ENCODE peak calls at places on chromosomes 12 and 14, in seven cellular contexts. One of them, this sample, is unnamed.

GRCh38 chr14:38248629-38249028 is 7.3 kb downstream of the CLEC14A start:
- DNase-seq in lung: no peak
- DNase-seq in caudate nucleus: no peak
- DNase-seq in tibial nerve: no peak
- DNase-seq in neuronal stem cell: no peak
- DNase-seq in sigmoid colon: no peak
- DNase-seq in GM20000: no peak
- DNase-seq in this sample: no peak

GRCh38 chr14:89351364-89351957 is 65.6 kb downstream of the FOXN3 start:
- DNase-seq in lung: peak
- DNase-seq in caudate nucleus: no peak
- DNase-seq in tibial nerve: no peak
- DNase-seq in neuronal stem cell: no peak
- DNase-seq in sigmoid colon: no peak
- DNase-seq in GM20000: peak
- DNase-seq in this sample: no peak

GRCh38 chr14:87869619-87870583 is 123.1 kb downstream of the GALC start:
- DNase-seq in lung: no peak
- DNase-seq in caudate nucleus: no peak
- DNase-seq in tibial nerve: no peak
- DNase-seq in neuronal stem cell: no peak
- DNase-seq in sigmoid colon: no peak
- DNase-seq in GM20000: peak
- DNase-seq in this sample: no peak

GRCh38 chr12:510071-510825 is 50.5 kb downstream of the B4GALNT3 start:
- DNase-seq in lung: peak
- DNase-seq in caudate nucleus: no peak
- DNase-seq in tibial nerve: no peak
- DNase-seq in neuronal stem cell: peak
- DNase-seq in sigmoid colon: no peak
- DNase-seq in GM20000: no peak
- DNase-seq in this sample: no peak

GRCh38 chr14:103142903-103143302 is 19.6 kb downstream of the TNFAIP2 start:
- DNase-seq in lung: no peak
- DNase-seq in caudate nucleus: no peak
- DNase-seq in tibial nerve: no peak
- DNase-seq in neuronal stem cell: no peak
- DNase-seq in sigmoid colon: no peak
- DNase-seq in GM20000: no peak
- DNase-seq in this sample: no peak

GRCh38 chr12:132018193-132018916 is 68.6 kb downstream of the EP400 start:
- DNase-seq in lung: no peak
- DNase-seq in caudate nucleus: no peak
- DNase-seq in tibial nerve: no peak
- DNase-seq in neuronal stem cell: no peak
- DNase-seq in sigmoid colon: no peak
- DNase-seq in GM20000: no peak
- DNase-seq in this sample: no peak

GRCh38 chr14:74619672-74620131 is 7.7 kb upstream of the LTBP2 start:
- DNase-seq in lung: peak
- DNase-seq in caudate nucleus: no peak
- DNase-seq in tibial nerve: peak
- DNase-seq in neuronal stem cell: no peak
- DNase-seq in sigmoid colon: peak
- DNase-seq in GM20000: no peak
- DNase-seq in this sample: peak

GRCh38 chr12:62660763-62661162 is 194.1 kb downstream of the MON2 start:
- DNase-seq in lung: no peak
- DNase-seq in caudate nucleus: no peak
- DNase-seq in tibial nerve: no peak
- DNase-seq in neuronal stem cell: no peak
- DNase-seq in sigmoid colon: no peak
- DNase-seq in GM20000: no peak
- DNase-seq in this sample: no peak

GRCh38 chr12:78115889-78116288 is 285.2 kb downstream of the NAV3 start:
- DNase-seq in lung: no peak
- DNase-seq in caudate nucleus: no peak
- DNase-seq in tibial nerve: no peak
- DNase-seq in neuronal stem cell: no peak
- DNase-seq in sigmoid colon: no peak
- DNase-seq in GM20000: no peak
- DNase-seq in this sample: no peak

GRCh38 chr14:32588448-32589320 is 259.6 kb downstream of the AKAP6 start:
- DNase-seq in lung: no peak
- DNase-seq in caudate nucleus: no peak
- DNase-seq in tibial nerve: no peak
- DNase-seq in neuronal stem cell: peak
- DNase-seq in sigmoid colon: no peak
- DNase-seq in GM20000: peak
- DNase-seq in this sample: no peak

GRCh38 chr14:89359477-89360222 is 57.4 kb downstream of the FOXN3 start:
- DNase-seq in lung: no peak
- DNase-seq in caudate nucleus: no peak
- DNase-seq in tibial nerve: no peak
- DNase-seq in neuronal stem cell: no peak
- DNase-seq in sigmoid colon: peak
- DNase-seq in GM20000: no peak
- DNase-seq in this sample: peak

GRCh38 chr12:111636209-111636928 is 37.3 kb upstream of the ATXN2 start:
- DNase-seq in lung: peak
- DNase-seq in caudate nucleus: peak
- DNase-seq in tibial nerve: peak
- DNase-seq in neuronal stem cell: peak
- DNase-seq in sigmoid colon: peak
- DNase-seq in GM20000: no peak
- DNase-seq in this sample: peak

GRCh38 chr14:75614179-75614578 is 35.8 kb downstream of the FLVCR2 start:
- DNase-seq in lung: no peak
- DNase-seq in caudate nucleus: no peak
- DNase-seq in tibial nerve: no peak
- DNase-seq in neuronal stem cell: no peak
- DNase-seq in sigmoid colon: no peak
- DNase-seq in GM20000: no peak
- DNase-seq in this sample: no peak

GRCh38 chr12:132948146-132949066 is 7.7 kb downstream of the ZNF605 start:
- DNase-seq in lung: no peak
- DNase-seq in caudate nucleus: no peak
- DNase-seq in tibial nerve: no peak
- DNase-seq in neuronal stem cell: no peak
- DNase-seq in sigmoid colon: no peak
- DNase-seq in GM20000: no peak
- DNase-seq in this sample: no peak

GRCh38 chr12:94725375-94726168 is 75.2 kb upstream of the TMCC3 start:
- DNase-seq in lung: no peak
- DNase-seq in caudate nucleus: no peak
- DNase-seq in tibial nerve: no peak
- DNase-seq in neuronal stem cell: no peak
- DNase-seq in sigmoid colon: no peak
- DNase-seq in GM20000: no peak
- DNase-seq in this sample: no peak

GRCh38 chr12:127393896-127394295 is 873.1 kb upstream of the TMEM132C start:
- DNase-seq in lung: no peak
- DNase-seq in caudate nucleus: no peak
- DNase-seq in tibial nerve: no peak
- DNase-seq in neuronal stem cell: no peak
- DNase-seq in sigmoid colon: no peak
- DNase-seq in GM20000: no peak
- DNase-seq in this sample: no peak

GRCh38 chr14:59333668-59334067 is 131.5 kb downstream of the GPR135 start:
- DNase-seq in lung: peak
- DNase-seq in caudate nucleus: no peak
- DNase-seq in tibial nerve: no peak
- DNase-seq in neuronal stem cell: no peak
- DNase-seq in sigmoid colon: peak
- DNase-seq in GM20000: no peak
- DNase-seq in this sample: no peak

GRCh38 chr12:47190271-47190750 is 110.6 kb upstream of the AMIGO2 start:
- DNase-seq in lung: no peak
- DNase-seq in caudate nucleus: no peak
- DNase-seq in tibial nerve: no peak
- DNase-seq in neuronal stem cell: no peak
- DNase-seq in sigmoid colon: no peak
- DNase-seq in GM20000: no peak
- DNase-seq in this sample: no peak

GRCh38 chr14:80208426-80208950 is 2.8 kb downstream of the DIO2 start:
- DNase-seq in lung: no peak
- DNase-seq in caudate nucleus: no peak
- DNase-seq in tibial nerve: no peak
- DNase-seq in neuronal stem cell: no peak
- DNase-seq in sigmoid colon: no peak
- DNase-seq in GM20000: no peak
- DNase-seq in this sample: no peak

GRCh38 chr14:68172664-68173063 is 353.1 kb downstream of the RAD51B start:
- DNase-seq in lung: no peak
- DNase-seq in caudate nucleus: no peak
- DNase-seq in tibial nerve: no peak
- DNase-seq in neuronal stem cell: no peak
- DNase-seq in sigmoid colon: no peak
- DNase-seq in GM20000: peak
- DNase-seq in this sample: no peak

GRCh38 chr12:6563448-6564050 is 4.5 kb downstream of the NOP2 start:
- DNase-seq in lung: peak
- DNase-seq in caudate nucleus: no peak
- DNase-seq in tibial nerve: no peak
- DNase-seq in neuronal stem cell: peak
- DNase-seq in sigmoid colon: no peak
- DNase-seq in GM20000: peak
- DNase-seq in this sample: no peak

GRCh38 chr12:49577589-49578315 is 9.8 kb upstream of the MCRS1 start:
- DNase-seq in lung: no peak
- DNase-seq in caudate nucleus: no peak
- DNase-seq in tibial nerve: no peak
- DNase-seq in neuronal stem cell: no peak
- DNase-seq in sigmoid colon: no peak
- DNase-seq in GM20000: no peak
- DNase-seq in this sample: no peak

GRCh38 chr14:23054000-23054811 is 3.1 kb downstream of the CDH24 start:
- DNase-seq in lung: no peak
- DNase-seq in caudate nucleus: no peak
- DNase-seq in tibial nerve: no peak
- DNase-seq in neuronal stem cell: no peak
- DNase-seq in sigmoid colon: no peak
- DNase-seq in GM20000: peak
- DNase-seq in this sample: no peak

GRCh38 chr12:107131832-107132616 is 38.7 kb upstream of the CRY1 start:
- DNase-seq in lung: no peak
- DNase-seq in caudate nucleus: no peak
- DNase-seq in tibial nerve: no peak
- DNase-seq in neuronal stem cell: peak
- DNase-seq in sigmoid colon: no peak
- DNase-seq in GM20000: peak
- DNase-seq in this sample: no peak

GRCh38 chr12:41802803-41803202 is 341.9 kb downstream of the GXYLT1 start:
- DNase-seq in lung: no peak
- DNase-seq in caudate nucleus: no peak
- DNase-seq in tibial nerve: no peak
- DNase-seq in neuronal stem cell: no peak
- DNase-seq in sigmoid colon: no peak
- DNase-seq in GM20000: no peak
- DNase-seq in this sample: no peak

This sample was measured in right atrium auricular region.